ENCODE peak calls at places on chromosome 5, in four cellular contexts. X is stimulated activated CD4-positive, alpha-beta T cell treated with anti-CD3 and anti-CD28 coated beads, Interleukin-1b, Interleukin-23, amount 100 ng/mL, for 4 hours; N is stimulated activated CD8-positive, alpha-beta memory T cell treated with anti-CD3 and anti-CD28 coated beads, Interleukin-12 subunit alpha, Interleukin-12 subunit beta, amount 100 ng/mL, for 1 hour; H is effector memory CD4-positive, alpha-beta T cell. V is an unnamed sample.

GRCh38 chr5:6728011-6728794 is 15.0 kb downstream of the TENT4A start:
- DNase-seq in X (no peak), N (no peak), H (no peak), V (no peak)

GRCh38 chr5:174410716-174411512 is 313.5 kb upstream of the MSX2 start:
- DNase-seq in N (no peak), H (no peak), X (no peak), V (no peak)

GRCh38 chr5:138752951-138753793 is at the start of gene CTNNA1:
- DNase-seq in X (peak; percentile 56), N (peak; percentile 25), H (peak; percentile 46), V (no peak)

GRCh38 chr5:80230269-80230992 is 25.4 kb downstream of the SERINC5 start:
- DNase-seq in N (no peak), X (no peak), H (no peak), V (no peak)

GRCh38 chr5:80083115-80083890 is 48.2 kb downstream of the THBS4 start:
- DNase-seq in N (no peak), H (no peak), X (peak; percentile 11), V (no peak)

GRCh38 chr5:111201705-111202104 is 22.5 kb upstream of the CAMK4 start:
- DNase-seq in H (no peak), N (no peak), X (no peak), V (no peak)

GRCh38 chr5:138664276-138664943 is 88.8 kb upstream of the CTNNA1 start:
- DNase-seq in X (no peak), N (no peak), H (no peak), V (no peak)

GRCh38 chr5:151451626-151452520 is 4.5 kb downstream of the SLC36A1 start:
- DNase-seq in N (no peak), H (no peak), X (no peak), V (no peak)

GRCh38 chr5:68953885-68954617 is 139.8 kb upstream of the SLC30A5 start:
- DNase-seq in H (no peak), X (no peak), N (no peak), V (no peak)

GRCh38 chr5:91189480-91190332 is 193.4 kb downstream of the ARRDC3 start:
- DNase-seq in N (no peak), X (no peak), H (no peak), V (no peak)

GRCh38 chr5:51860532-51861018 is 477.3 kb downstream of the ISL1 start:
- DNase-seq in X (no peak), N (no peak), H (no peak), V (no peak)

GRCh38 chr5:156186760-156187159 is 140.2 kb upstream of the SGCD start:
- DNase-seq in X (no peak), N (no peak), H (no peak), V (no peak)

GRCh38 chr5:151082976-151083651 is 2.3 kb upstream of the TNIP1 start:
- DNase-seq in X (peak; percentile 53), N (peak; percentile 45), H (peak; percentile 70), V (no peak)

GRCh38 chr5:68395844-68396523 is 180.4 kb downstream of the PIK3R1 start:
- DNase-seq in X (no peak), N (no peak), H (no peak), V (no peak)

GRCh38 chr5:153520952-153521351 is 30.5 kb downstream of the GRIA1 start:
- DNase-seq in X (no peak), H (no peak), N (no peak), V (no peak)

GRCh38 chr5:133256276-133256675 is 204.5 kb downstream of the HSPA4 start:
- DNase-seq in H (no peak), X (no peak), N (no peak), V (no peak)

GRCh38 chr5:141155540-141156374 is 5.9 kb downstream of the PCDHB6 start:
- DNase-seq in H (no peak), X (no peak), N (no peak), V (no peak)

GRCh38 chr5:72441861-72442540 is 65.2 kb downstream of the ZNF366 start:
- DNase-seq in N (no peak), X (no peak), H (no peak), V (no peak)

GRCh38 chr5:60541980-60542379 is 158.0 kb downstream of the DEPDC1B start:
- DNase-seq in X (no peak), N (no peak), H (no peak), V (no peak)

GRCh38 chr5:157994906-157995519 is 136.1 kb upstream of the CLINT1 start:
- DNase-seq in N (peak; percentile 3), H (peak; percentile 24), X (peak; percentile 18), V (peak; percentile 2)

GRCh38 chr5:7897014-7897600 is 28.2 kb downstream of the MTRR start:
- DNase-seq in X (no peak), H (no peak), N (no peak), V (peak; percentile 18)

GRCh38 chr5:14266171-14266570 is 123.0 kb downstream of the TRIO start:
- DNase-seq in X (no peak), H (no peak), N (no peak), V (no peak)

GRCh38 chr5:4080370-4080769 is 484.7 kb downstream of the IRX1 start:
- DNase-seq in N (no peak), X (no peak), H (no peak), V (no peak)

GRCh38 chr5:36680066-36680465 is 73.7 kb downstream of the SLC1A3 start:
- DNase-seq in H (no peak), N (no peak), X (no peak), V (no peak)

GRCh38 chr5:61817472-61818326 is 485.6 kb downstream of the ZSWIM6 start:
- DNase-seq in X (no peak), H (no peak), N (no peak), V (no peak)

GRCh38 chr5:62309107-62309506 is 3.1 kb downstream of the KIF2A start:
- DNase-seq in H (no peak), X (no peak), N (no peak), V (no peak)

GRCh38 chr5:107615173-107615856 is 55.4 kb downstream of the EFNA5 start:
- DNase-seq in H (no peak), X (no peak), N (no peak), V (no peak)

GRCh38 chr5:103021310-103021709 is 98.6 kb downstream of the GIN1 start:
- DNase-seq in H (no peak), N (no peak), X (no peak), V (no peak)

GRCh38 chr5:104179057-104179456 is 616.5 kb upstream of the NUDT12 start:
- DNase-seq in H (no peak), X (no peak), N (no peak), V (peak; percentile 35)

GRCh38 chr5:135491552-135492318 is 39.6 kb upstream of the TIFAB start:
- DNase-seq in H (no peak), X (no peak), N (no peak), V (no peak)

GRCh38 chr5:102715405-102715804 is 39.7 kb upstream of the PAM start:
- DNase-seq in N (no peak), X (no peak), H (no peak), V (no peak)

GRCh38 chr5:31898246-31898645 is 259.3 kb downstream of the PDZD2 start:
- DNase-seq in N (no peak), H (no peak), X (no peak), V (no peak)

GRCh38 chr5:139138790-139139189 is 59.4 kb downstream of the SIL1 start:
- DNase-seq in X (no peak), N (no peak), H (no peak), V (no peak)